ENCODE peak calls at places on chromosomes 7 and 10, in five cellular contexts. B is HCT116, T is Panc1, X is cardiac muscle cell, C is brain microvascular endothelial cell. M is an unnamed sample.

GRCh38 chr7:21450876-21451275 is 23.0 kb downstream of the SP4 start:
- DNase-seq in C (no peak), B (no peak), X (no peak), T (no peak), M (no peak)

GRCh38 chr10:35136263-35136815 is 9.7 kb downstream of the CREM start:
- DNase-seq in C (no peak), X (no peak), B (no peak), T (no peak), M (no peak)

GRCh38 chr7:1562611-1563051 is 6.6 kb upstream of the TMEM184A start:
- DNase-seq in C (no peak), B (no peak), T (no peak), X (no peak), M (no peak)

GRCh38 chr7:26103541-26104070 is 48.4 kb upstream of the NFE2L3 start:
- DNase-seq in X (no peak), C (no peak), B (no peak), T (no peak), M (no peak)

GRCh38 chr7:108094933-108095710 is 35.0 kb downstream of the LAMB4 start:
- DNase-seq in B (no peak), X (no peak), C (peak; percentile 89), T (peak; percentile 79), M (no peak)

GRCh38 chr7:69814421-69814962 is 216.2 kb downstream of the AUTS2 start:
- DNase-seq in B (no peak), C (no peak), X (no peak), T (no peak), M (no peak)

GRCh38 chr7:139479620-139480019 is 3.9 kb downstream of the KLRG2 start:
- DNase-seq in T (no peak), X (no peak), B (no peak), C (no peak), M (no peak)

GRCh38 chr10:22324413-22324812 is 3.5 kb downstream of the BMI1 start:
- DNase-seq in X (no peak), B (no peak), C (no peak), T (no peak), M (no peak)

GRCh38 chr10:60905580-60905979 is 38.4 kb downstream of the RHOBTB1 start:
- DNase-seq in C (no peak), X (no peak), T (no peak), B (no peak), M (peak; percentile 63)

GRCh38 chr7:100419660-100420226 is 8.8 kb downstream of the ZCWPW1 start:
- DNase-seq in B (no peak), T (no peak), X (no peak), C (no peak), M (no peak)

GRCh38 chr10:89476676-89477075 is 58.7 kb downstream of the SLC16A12 start:
- DNase-seq in T (no peak), X (peak; percentile 73), B (no peak), C (peak; percentile 83), M (no peak)

GRCh38 chr7:30845426-30846135 is 66.1 kb upstream of the AQP1 start:
- DNase-seq in T (no peak), C (no peak), X (no peak), B (no peak), M (peak; percentile 88)

GRCh38 chr10:131091682-131092081 is 219.8 kb downstream of the TCERG1L start:
- DNase-seq in X (no peak), C (no peak), T (no peak), B (no peak), M (no peak)

GRCh38 chr10:75395171-75395954 is 6.2 kb downstream of the ZNF503 start:
- DNase-seq in C (no peak), X (peak; percentile 81), T (no peak), B (no peak), M (peak; percentile 27)

GRCh38 chr7:102439963-102440795 is 6.8 kb downstream of the ORAI2 start:
- DNase-seq in C (peak; percentile 84), X (no peak), T (peak; percentile 83), B (peak; percentile 79), M (no peak)

GRCh38 chr7:30656006-30656575 is 26.2 kb downstream of the CRHR2 start:
- DNase-seq in B (no peak), T (no peak), X (no peak), C (no peak), M (no peak)

GRCh38 chr10:13882112-13882711 is 295.4 kb downstream of the PRPF18 start:
- DNase-seq in C (peak; percentile 95), T (peak; percentile 57), X (no peak), B (no peak), M (peak; percentile 77)

GRCh38 chr10:117543245-117543998 is 876 bp downstream of the EMX2 start:
- DNase-seq in T (no peak), C (peak; percentile 14), B (no peak), X (no peak), M (peak; percentile 82)

GRCh38 chr7:146175716-146176115 is 59.1 kb downstream of the CNTNAP2 start:
- DNase-seq in T (no peak), X (no peak), B (no peak), C (peak; percentile 4), M (no peak)

GRCh38 chr7:80105706-80106408 is 28.8 kb upstream of the GNAI1 start:
- DNase-seq in X (no peak), T (no peak), B (no peak), C (no peak), M (no peak)

GRCh38 chr10:48522011-48522765 is 82.7 kb downstream of the ARHGAP22 start:
- DNase-seq in T (no peak), B (no peak), X (no peak), C (no peak), M (no peak)

GRCh38 chr7:47416454-47417121 is 165.3 kb downstream of the TNS3 start:
- DNase-seq in B (no peak), C (no peak), X (no peak), T (no peak), M (no peak)

GRCh38 chr10:6737080-6737641 is 157.1 kb upstream of the PRKCQ start:
- DNase-seq in C (peak; percentile 14), B (peak; percentile 47), T (no peak), X (peak; percentile 6), M (no peak)

GRCh38 chr7:158655931-158656441 is 48.6 kb downstream of the NCAPG2 start:
- DNase-seq in C (no peak), B (no peak), T (no peak), X (no peak), M (no peak)

GRCh38 chr10:23918090-23918704 is 290.7 kb upstream of the KIAA1217 start:
- DNase-seq in X (peak; percentile 26), C (no peak), T (no peak), B (no peak), M (no peak)

GRCh38 chr7:141358376-141358775 is 192.8 kb upstream of the AGK start:
- DNase-seq in C (no peak), T (no peak), X (no peak), B (no peak), M (no peak)

DNA sequence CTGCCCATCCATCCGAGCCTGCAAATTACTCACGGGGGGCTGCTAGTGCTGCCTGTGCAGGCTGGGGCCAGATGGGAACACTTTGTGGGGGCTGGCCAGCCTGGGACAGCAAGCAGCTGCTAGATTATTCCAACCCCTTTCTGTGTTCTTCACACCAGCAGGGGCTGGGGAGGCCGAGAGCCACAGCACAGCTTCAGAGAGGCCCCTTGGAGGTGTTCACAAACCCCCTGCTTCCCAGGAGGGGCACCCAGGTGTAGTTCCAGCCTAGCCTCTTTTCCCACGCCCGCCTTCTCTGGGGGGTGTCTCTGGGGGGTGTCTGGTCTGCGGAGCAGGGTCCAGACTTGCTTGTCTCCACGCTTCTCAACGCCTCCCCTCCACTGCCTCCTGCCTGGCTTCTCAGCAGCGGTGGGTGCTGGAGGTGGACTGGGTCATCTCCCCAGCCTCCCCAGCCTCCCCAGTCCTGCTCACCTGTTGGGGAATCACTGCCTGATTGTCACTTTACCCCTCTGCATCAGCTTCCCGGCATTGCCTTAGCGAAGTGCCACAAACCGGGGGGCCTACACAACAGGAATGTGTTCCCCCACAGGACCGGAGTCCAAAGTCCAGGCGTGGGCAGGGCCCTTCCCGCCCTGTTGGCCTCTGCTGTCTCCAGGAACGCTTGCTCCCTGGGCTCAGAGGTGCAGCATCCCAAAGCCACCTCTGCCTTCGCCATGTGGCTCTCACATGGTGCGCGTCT is 74.0 kb upstream of the EN2 start:
- DNase-seq in X (no peak), B (no peak), T (no peak), C (no peak), M (no peak)
- H3K27me3 ChIP-seq in X (peaks cover 100% of the 10 kb centered on the region), B (peaks cover 9% of the 10 kb centered on the region), T (peaks cover 20% of the 10 kb centered on the region), C (peaks cover 56% of the 10 kb centered on the region), M (no peaks in the 10 kb centered on the region)

GRCh38 chr7:428387-428786 is 91.3 kb downstream of the PDGFA start:
- DNase-seq in X (no peak), T (no peak), B (no peak), C (no peak), M (no peak)

GRCh38 chr7:431041-431440 is 88.6 kb downstream of the PDGFA start:
- DNase-seq in B (no peak), T (no peak), X (no peak), C (no peak), M (no peak)

GRCh38 chr7:428896-429827 is 90.5 kb downstream of the PDGFA start:
- DNase-seq in B (no peak), T (no peak), X (no peak), C (no peak), M (no peak)

GRCh38 chr7:431658-432111 is 88.0 kb downstream of the PDGFA start:
- DNase-seq in T (no peak), X (no peak), B (no peak), C (no peak), M (no peak)

DNA sequence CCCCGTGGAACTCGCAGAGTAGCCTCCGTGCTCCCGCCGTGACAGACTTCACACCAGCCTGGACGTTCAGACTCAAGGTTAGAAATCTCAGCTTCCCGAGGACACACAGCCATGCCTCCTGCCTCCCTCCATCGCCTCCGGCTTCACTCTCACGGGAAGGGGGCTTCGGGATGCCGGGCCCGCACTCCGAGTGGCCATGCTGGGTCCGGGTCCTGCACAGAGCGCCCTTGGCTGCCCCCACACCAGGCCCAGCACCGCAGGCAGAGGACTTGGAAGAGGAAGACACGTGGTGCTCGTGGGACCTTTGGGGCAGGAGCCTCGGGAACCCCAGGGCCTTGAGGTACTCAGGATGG is 89.8 kb downstream of the PDGFA start:
- DNase-seq in X (no peak), C (no peak), B (no peak), T (no peak), M (no peak)
- H3K27me3 ChIP-seq in X (no peaks in the 10 kb centered on the region), C (peaks cover 5% of the 10 kb centered on the region), B (no peaks in the 10 kb centered on the region), T (no peaks in the 10 kb centered on the region), M (peaks cover 3% of the 10 kb centered on the region)

GRCh38 chr10:93061594-93062498 is 1.2 kb downstream of the CYP26C1 start:
- DNase-seq in C (no peak), B (no peak), T (no peak), X (no peak), M (no peak)
- H3K27me3 ChIP-seq in C (peaks cover 66% of the 10 kb centered on the region), B (no peaks in the 10 kb centered on the region), T (peaks cover 12% of the 10 kb centered on the region), X (peaks cover 100% of the 10 kb centered on the region), M (peaks cover 74% of the 10 kb centered on the region)

GRCh38 chr10:101092742-101093386 is 31.1 kb downstream of the KAZALD1 start:
- DNase-seq in T (no peak), X (no peak), B (no peak), C (no peak), M (no peak)

GRCh38 chr10:101096378-101096777 is 34.6 kb downstream of the KAZALD1 start:
- DNase-seq in X (no peak), T (no peak), C (no peak), B (no peak), M (no peak)

GRCh38 chr10:101091546-101092290 is 29.9 kb downstream of the KAZALD1 start:
- DNase-seq in C (peak; percentile 4), X (no peak), T (no peak), B (no peak), M (no peak)

GRCh38 chr10:101095550-101096213 is 33.9 kb downstream of the KAZALD1 start:
- DNase-seq in T (peak; percentile 50), B (peak; percentile 94), X (peak; percentile 72), C (peak; percentile 68), M (peak; percentile 69)

GRCh38 chr10:101094113-101094512 is 32.3 kb downstream of the KAZALD1 start:
- DNase-seq in C (no peak), X (no peak), T (no peak), B (no peak), M (no peak)
- H3K27me3 ChIP-seq in C (peaks cover 9% of the 10 kb centered on the region), X (peaks cover 19% of the 10 kb centered on the region), T (no peaks in the 10 kb centered on the region), B (no peaks in the 10 kb centered on the region), M (peaks cover 91% of the 10 kb centered on the region)

M was measured in tibial artery.